ENCODE peak calls at places on chromosomes 6 and 20, in five cellular contexts. E, N, J, Y and X are unnamed samples.

GRCh38 chr6:145732788-145733187 is 2.5 kb downstream of the EPM2A start:
- DNase-seq in Y (no peak), J (no peak), E (no peak), N (no peak), X (no peak)

GRCh38 chr6:169028343-169028742 is 225.3 kb downstream of the THBS2 start:
- DNase-seq in N (no peak), J (no peak), Y (no peak), E (no peak), X (no peak)

GRCh38 chr6:68651018-68651985 is 16.2 kb downstream of the ADGRB3 start:
- DNase-seq in Y (no peak), E (no peak), J (no peak), N (no peak), X (no peak)

GRCh38 chr6:45310118-45310788 is 17.9 kb upstream of the RUNX2 start:
- DNase-seq in E (no peak), J (no peak), N (no peak), Y (no peak), X (no peak)

GRCh38 chr6:3764516-3765333 is 13.2 kb upstream of the PXDC1 start:
- DNase-seq in N (no peak), E (no peak), J (no peak), Y (no peak), X (no peak)

GRCh38 chr6:53250761-53251672 is 97.7 kb downstream of the ELOVL5 start:
- DNase-seq in N (no peak), E (no peak), J (no peak), Y (no peak), X (no peak)

GRCh38 chr20:34543457-34544056 is 15.0 kb upstream of the MAP1LC3A start:
- DNase-seq in N (no peak), J (no peak), Y (no peak), E (no peak), X (no peak)

GRCh38 chr20:2578430-2579192 is 42.2 kb downstream of the TMC2 start:
- DNase-seq in J (no peak), E (no peak), Y (no peak), N (no peak), X (peak; percentile 28)

GRCh38 chr6:82750570-82750969 is 315.1 kb downstream of the UBE3D start:
- DNase-seq in Y (no peak), N (no peak), E (no peak), J (no peak), X (no peak)

GRCh38 chr6:29797120-29797519 is 30.5 kb upstream of the HLA-G start:
- DNase-seq in J (no peak), E (no peak), Y (no peak), N (no peak), X (no peak)

GRCh38 chr6:121515615-121516265 is 80.3 kb downstream of the GJA1 start:
- DNase-seq in J (no peak), Y (no peak), E (no peak), N (no peak), X (no peak)

GRCh38 chr20:57548177-57549058 is 12.5 kb upstream of the PCK1 start:
- DNase-seq in N (no peak), Y (no peak), J (no peak), E (no peak), X (no peak)

GRCh38 chr6:15543262-15543917 is 119.4 kb downstream of the DTNBP1 start:
- DNase-seq in N (no peak), E (no peak), J (no peak), Y (no peak), X (no peak)

GRCh38 chr20:51563597-51564332 is 21.2 kb upstream of the NFATC2 start:
- DNase-seq in N (no peak), Y (peak; percentile 79), J (peak; percentile 74), E (no peak), X (peak; percentile 60)

GRCh38 chr20:63686492-63687321 is 9.7 kb upstream of the TNFRSF6B start:
- DNase-seq in Y (peak; percentile 70), E (no peak), J (peak; percentile 84), N (no peak), X (no peak)

GRCh38 chr6:15260099-15260821 is 14.4 kb downstream of the JARID2 start:
- DNase-seq in Y (no peak), E (no peak), J (no peak), N (no peak), X (no peak)

GRCh38 chr6:164756142-164756541 is 553.3 kb downstream of the C6orf118 start:
- DNase-seq in Y (no peak), N (no peak), E (no peak), J (no peak), X (no peak)

GRCh38 chr6:81696505-81696904 is 56.0 kb downstream of the TENT5A start:
- DNase-seq in E (no peak), Y (peak; percentile 12), N (no peak), J (no peak), X (no peak)

GRCh38 chr20:32564921-32565734 is 20.0 kb downstream of the NOL4L start:
- DNase-seq in N (no peak), J (peak; percentile 55), Y (no peak), E (no peak), X (no peak)

GRCh38 chr6:13813621-13814175 is 659 bp downstream of the MCUR1 start:
- DNase-seq in N (no peak), Y (peak; percentile 43), E (peak; percentile 33), J (peak; percentile 41), X (peak; percentile 59)

GRCh38 chr20:54431545-54431944 is 43.8 kb upstream of the DOK5 start:
- DNase-seq in N (no peak), Y (no peak), J (no peak), E (no peak), X (no peak)

GRCh38 chr6:104483225-104483834 is 376.4 kb downstream of the HACE1 start:
- DNase-seq in J (no peak), N (peak; percentile 3), E (no peak), Y (no peak), X (no peak)

GRCh38 chr6:12595161-12595792 is 121.3 kb upstream of the PHACTR1 start:
- DNase-seq in N (no peak), Y (no peak), E (no peak), J (peak; percentile 28), X (no peak)

GRCh38 chr6:13429406-13429753 is 58.0 kb downstream of the GFOD1 start:
- DNase-seq in E (no peak), N (no peak), J (no peak), Y (no peak), X (no peak)

GRCh38 chr6:3157151-3157933 is at the start of gene TUBB2A:
- DNase-seq in E (peak; percentile 55), Y (peak; percentile 84), N (no peak), J (peak; percentile 71), X (peak; percentile 90)

GRCh38 chr20:36120991-36121390 is 33.5 kb upstream of the EPB41L1 start:
- DNase-seq in Y (no peak), J (no peak), E (no peak), N (no peak), X (no peak)

GRCh38 chr6:155498370-155498769 is 42.7 kb upstream of the NOX3 start:
- DNase-seq in N (no peak), Y (no peak), J (no peak), E (no peak), X (no peak)

GRCh38 chr20:25360631-25361286 is 29.9 kb downstream of the ABHD12 start:
- DNase-seq in N (peak; percentile 94), E (no peak), J (no peak), Y (no peak), X (no peak)

GRCh38 chr6:10478187-10479040 is 42.7 kb upstream of the GCNT2 start:
- DNase-seq in N (peak; percentile 34), J (no peak), E (no peak), Y (peak; percentile 7), X (no peak)

GRCh38 chr6:52288216-52288615 is 3.7 kb upstream of the MCM3 start:
- DNase-seq in E (no peak), J (no peak), Y (no peak), N (no peak), X (no peak)

GRCh38 chr20:53547664-53548239 is 45.9 kb downstream of the ZNF217 start:
- DNase-seq in E (no peak), Y (peak; percentile 62), J (peak; percentile 26), N (peak; percentile 13), X (peak; percentile 9)

GRCh38 chr20:21182832-21183563 is 57.1 kb downstream of the KIZ start:
- DNase-seq in E (no peak), Y (no peak), J (no peak), N (no peak), X (no peak)

GRCh38 chr20:24422361-24422760 is 47.1 kb upstream of the SYNDIG1 start:
- DNase-seq in E (no peak), J (no peak), N (no peak), Y (no peak), X (no peak)